ENCODE peak calls at places on chromosomes 1 and 21, in eight cellular contexts. N is tibial nerve; V is neuronal stem cell; U is prostate gland; L is cardiac muscle cell; Q is CD4-positive, alpha-beta T cell; Z is neural progenitor cell; S is stomach. W is an unnamed sample. For H3K27me3, the result is how much of the 10 kb centered on the place peaks cover.

GRCh38 chr1:219177363-219177762 is 3.7 kb downstream of the LYPLAL1 start:
- DNase-seq in N (no peak), V (no peak), U (peak), L (no peak), Q (no peak), Z (no peak), S (no peak), W (no peak)

GRCh38 chr1:209688746-209689234 is 13.6 kb downstream of the G0S2 start:
- DNase-seq in N (no peak), V (no peak), U (no peak), L (no peak), Q (no peak), Z (no peak), S (no peak), W (no peak)

GRCh38 chr1:10754571-10755329 is 41.7 kb downstream of the CASZ1 start:
- DNase-seq in N (no peak), V (no peak), U (no peak), L (no peak), Q (no peak), Z (no peak), S (no peak), W (no peak)

GRCh38 chr1:40291293-40291692 is 25.8 kb downstream of the COL9A2 start:
- DNase-seq in N (no peak), V (no peak), U (no peak), L (no peak), Q (no peak), Z (no peak), S (no peak), W (no peak)

GRCh38 chr1:17024721-17025120 is 13.0 kb upstream of the ATP13A2 start:
- DNase-seq in N (no peak), V (no peak), U (no peak), L (no peak), Q (no peak), Z (no peak), S (no peak), W (no peak)

GRCh38 chr1:158806909-158807601 is 24.1 kb upstream of the MNDA start:
- DNase-seq in N (no peak), V (no peak), U (no peak), L (no peak), Q (no peak), Z (no peak), S (no peak), W (no peak)

GRCh38 chr1:46489638-46490602 is at the start of gene DMBX1:
- DNase-seq in N (no peak), V (no peak), U (peak), L (peak), Q (no peak), Z (peak), S (peak), W (no peak)

GRCh38 chr21:44617071-44617501 is 5.2 kb downstream of the KRTAP10-8 start:
- DNase-seq in N (no peak), V (no peak), U (no peak), L (no peak), Q (no peak), Z (no peak), S (no peak), W (no peak)

GRCh38 chr1:111789666-111790316 is 34.1 kb downstream of the DDX20 start:
- DNase-seq in N (no peak), V (no peak), U (no peak), L (no peak), Q (no peak), Z (no peak), S (no peak), W (no peak)

GRCh38 chr1:117747605-117748004 is 141.8 kb downstream of the TENT5C start:
- DNase-seq in N (no peak), V (no peak), U (no peak), L (no peak), Q (no peak), Z (no peak), S (no peak), W (no peak)

GRCh38 chr1:81922955-81923354 is 122.2 kb downstream of the ADGRL2 start:
- DNase-seq in N (no peak), V (no peak), U (no peak), L (no peak), Q (no peak), Z (no peak), S (no peak), W (no peak)

GRCh38 chr1:230768903-230769570 is 21.8 kb downstream of the CAPN9 start:
- DNase-seq in N (no peak), V (no peak), U (peak), L (no peak), Q (no peak), Z (no peak), S (peak), W (no peak)

GRCh38 chr21:46029201-46029924 is 47.8 kb downstream of the COL6A1 start:
- DNase-seq in N (no peak), V (no peak), U (no peak), L (peak), Q (no peak), Z (no peak), S (no peak), W (no peak)

GRCh38 chr1:26067432-26067911 is at the start of gene TRIM63:
- DNase-seq in N (no peak), V (no peak), U (no peak), L (peak), Q (no peak), Z (no peak), S (no peak), W (no peak)

GRCh38 chr21:37073417-37074194 is 552 bp downstream of the TTC3 start:
- DNase-seq in N (no peak), V (no peak), U (peak), L (peak), Q (peak), Z (peak), S (peak), W (no peak)

GRCh38 chr21:39319814-39320332 is 6.4 kb upstream of the BRWD1 start:
- DNase-seq in N (no peak), V (no peak), U (no peak), L (peak), Q (no peak), Z (no peak), S (no peak), W (no peak)

GRCh38 chr21:39321424-39321823 is 8.0 kb upstream of the BRWD1 start:
- DNase-seq in N (no peak), V (no peak), U (no peak), L (no peak), Q (no peak), Z (no peak), S (no peak), W (no peak)

GRCh38 chr21:39317134-39318090 is 4.0 kb upstream of the BRWD1 start:
- DNase-seq in N (no peak), V (no peak), U (no peak), L (no peak), Q (no peak), Z (no peak), S (no peak), W (no peak)

GRCh38 chr21:39318091-39318959 is 4.9 kb upstream of the BRWD1 start:
- DNase-seq in N (no peak), V (no peak), U (no peak), L (no peak), Q (no peak), Z (no peak), S (no peak), W (no peak)

GRCh38 chr21:39319251-39319756 is 5.9 kb upstream of the BRWD1 start:
- DNase-seq in N (no peak), V (no peak), U (no peak), L (peak), Q (no peak), Z (no peak), S (no peak), W (no peak)
- H3K27ac ChIP-seq in N (no peak), V (no peak), U (no peak), L (peak), Q (no peak), Z (no peak), S (no peak), W (no peak)

DNA sequence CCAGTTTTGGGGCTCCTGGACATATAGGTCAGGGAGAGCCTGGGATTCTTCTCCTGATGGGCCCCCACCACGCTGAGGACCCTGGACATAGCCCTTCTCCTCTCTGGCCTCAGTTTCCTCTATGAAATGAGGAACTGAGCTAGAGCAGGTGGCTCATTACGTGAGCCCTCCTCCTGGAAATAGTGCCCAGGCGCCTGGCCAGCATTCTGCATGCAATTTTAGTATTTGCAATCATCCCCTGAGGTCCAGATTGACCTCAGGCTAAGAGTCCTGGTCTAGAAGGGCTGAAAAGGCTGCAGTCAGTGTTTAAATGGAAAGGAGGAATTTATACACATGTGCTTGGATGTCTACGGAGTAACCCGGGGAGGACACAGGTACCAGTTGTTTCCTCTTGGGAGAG is 33.6 kb downstream of the RHBG start:
- DNase-seq in N (no peak), V (no peak), U (no peak), L (no peak), Q (no peak), Z (no peak), S (no peak), W (no peak)
- H3K27me3 ChIP-seq in N (half or more), V (under half), U (under half), L (under half), Q (under half), Z (half or more), S (under half), W (under half)

DNA sequence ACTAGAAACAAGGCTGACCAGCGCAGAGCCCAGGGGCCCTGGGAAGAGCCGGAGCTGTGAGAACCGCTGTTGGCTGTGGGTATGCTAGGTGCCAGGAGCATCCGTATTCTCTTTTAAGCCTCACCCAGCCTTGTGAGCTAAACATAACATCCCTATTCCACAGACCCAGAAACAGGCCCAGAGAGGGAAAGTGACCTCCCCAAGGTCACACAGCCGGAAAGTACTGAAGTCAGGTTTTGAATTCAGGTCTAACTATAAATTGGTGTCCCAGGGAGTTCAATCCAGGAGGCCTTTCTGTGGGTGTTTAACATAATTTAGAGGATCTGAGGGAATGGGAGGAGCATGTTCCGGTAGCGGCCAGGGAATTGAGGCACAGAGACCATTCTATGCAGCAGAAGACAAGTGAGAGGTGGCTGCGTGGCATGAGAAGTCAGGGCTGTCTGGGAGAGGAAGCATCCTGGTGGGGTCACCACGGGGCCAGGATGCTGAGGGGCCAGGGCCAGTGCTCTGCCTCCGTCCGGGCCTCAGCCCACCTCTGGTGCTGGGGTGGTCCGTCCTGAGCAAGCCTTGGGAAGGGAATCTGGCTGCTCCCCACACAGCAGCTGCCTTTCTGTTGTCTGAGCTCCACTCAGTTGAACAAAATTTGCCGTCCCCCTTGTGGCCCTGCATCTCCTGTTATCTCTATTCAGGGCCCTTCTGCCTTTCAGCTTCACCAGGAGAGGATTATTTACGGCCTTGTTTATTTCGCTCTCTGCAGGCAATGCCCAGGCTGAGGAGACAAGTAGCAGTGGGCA is 338.8 kb upstream of the VAMP3 start:
- DNase-seq in N (no peak), V (no peak), U (no peak), L (no peak), Q (no peak), Z (peak), S (no peak), W (no peak)
- H3K27ac ChIP-seq in N (no peak), V (no peak), U (no peak), L (no peak), Q (no peak), Z (no peak), S (no peak), W (no peak)

DNA sequence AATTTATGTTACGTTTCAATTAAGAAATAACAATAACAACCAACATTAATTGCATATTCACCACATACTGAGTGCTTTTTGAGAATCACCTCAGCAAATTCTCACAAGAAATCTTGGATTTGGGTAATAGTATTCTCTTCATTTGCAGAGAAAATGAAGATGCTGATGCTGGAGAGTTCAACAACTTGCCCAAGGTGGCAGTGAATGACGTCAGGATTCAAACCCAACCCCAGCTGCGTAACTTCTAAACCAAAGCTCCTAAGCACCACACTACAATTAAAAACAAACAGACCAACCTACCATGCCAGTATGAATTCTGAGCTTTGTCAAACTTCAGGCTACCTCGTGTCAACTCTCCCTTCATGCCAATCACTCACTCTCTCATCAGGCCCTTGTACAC is 46.7 kb upstream of the GJB5 start:
- DNase-seq in N (no peak), V (no peak), U (no peak), L (no peak), Q (no peak), Z (no peak), S (no peak), W (no peak)
- H3K27me3 ChIP-seq in N (under half), V (under half), U (under half), L (under half), Q (under half), Z (under half), S (under half), W (under half)

DNA sequence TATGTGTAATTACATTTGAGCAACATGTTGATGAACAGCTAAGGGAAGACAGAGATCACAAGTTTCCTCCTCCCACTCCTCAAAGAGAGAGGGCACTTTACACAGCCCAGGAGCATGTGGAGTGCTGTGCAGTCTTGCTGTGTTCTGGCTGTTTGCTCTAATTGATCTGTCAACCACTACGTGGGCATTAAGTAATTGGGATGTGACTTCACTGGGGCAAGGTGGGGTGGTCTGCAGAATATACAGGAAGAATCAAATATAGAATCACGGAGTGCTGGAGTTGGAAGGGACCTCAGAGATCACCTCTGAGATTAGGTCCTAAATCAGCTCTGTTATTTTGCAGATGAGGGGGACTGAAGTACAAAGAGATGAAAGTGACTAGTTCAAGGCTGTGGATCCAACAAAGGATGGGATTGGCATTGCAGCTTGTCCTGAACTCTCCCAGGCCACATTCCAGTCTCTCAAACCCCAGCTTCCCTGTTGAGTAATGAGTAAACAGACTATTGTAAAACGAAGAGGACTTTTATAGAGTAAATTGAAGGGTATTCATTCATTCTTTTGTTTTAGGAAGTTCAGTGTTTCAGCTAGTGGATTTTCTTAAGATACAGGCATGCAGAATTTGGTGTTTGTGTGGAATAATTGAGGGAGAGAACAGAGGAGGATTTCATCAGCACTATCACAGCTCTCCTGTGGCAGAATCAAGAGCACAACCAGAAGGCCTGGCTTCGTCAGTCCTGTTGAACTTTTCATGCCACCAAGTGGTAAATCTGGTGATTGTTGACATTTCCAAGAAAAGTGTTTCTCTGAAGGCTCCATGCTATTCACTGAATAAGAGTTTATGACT is 22.4 kb downstream of the NOS1AP start:
- DNase-seq in N (no peak), V (no peak), U (no peak), L (no peak), Q (no peak), Z (no peak), S (no peak), W (no peak)
- H3K27ac ChIP-seq in N (no peak), V (no peak), U (no peak), L (no peak), Q (no peak), Z (no peak), S (no peak), W (no peak)